ENCODE peak calls at places on chromosomes 5 and 9, in four cellular contexts. One of them, this sample, is unnamed.

GRCh38 chr9:129247285-129248153 is 69.5 kb upstream of the IER5L start:
- DNase-seq in A549: no peak
- DNase-seq in heart left ventricle: no peak
- DNase-seq in ovary: no peak
- DNase-seq in this sample: no peak

GRCh38 chr9:6218099-6218502 is 2.5 kb downstream of the IL33 start:
- DNase-seq in A549: no peak
- DNase-seq in ovary: no peak
- DNase-seq in heart left ventricle: no peak
- DNase-seq in this sample: no peak

GRCh38 chr5:143717400-143717799 is 94.6 kb upstream of the HMHB1 start:
- DNase-seq in ovary: no peak
- DNase-seq in A549: no peak
- DNase-seq in heart left ventricle: no peak
- DNase-seq in this sample: no peak

GRCh38 chr9:121748080-121748479 is 96.6 kb downstream of the DAB2IP start:
- DNase-seq in heart left ventricle: no peak
- DNase-seq in ovary: no peak
- DNase-seq in A549: no peak
- DNase-seq in this sample: peak; percentile 60

GRCh38 chr9:75071530-75072122 is 16.3 kb downstream of the NMRK1 start:
- DNase-seq in A549: no peak
- DNase-seq in ovary: no peak
- DNase-seq in heart left ventricle: no peak
- DNase-seq in this sample: no peak

GRCh38 chr9:87878930-87879603 is 3.6 kb upstream of the SPATA31E1 start:
- DNase-seq in heart left ventricle: no peak
- DNase-seq in A549: peak; percentile 33
- DNase-seq in ovary: no peak
- DNase-seq in this sample: no peak

GRCh38 chr5:143955140-143955539 is 143.2 kb downstream of the HMHB1 start:
- DNase-seq in ovary: no peak
- DNase-seq in heart left ventricle: peak; percentile 46
- DNase-seq in A549: no peak
- DNase-seq in this sample: no peak

GRCh38 chr9:136409557-136410455 is 608 bp downstream of the ENTR1 start:
- DNase-seq in heart left ventricle: no peak
- DNase-seq in ovary: no peak
- DNase-seq in A549: peak; percentile 57
- DNase-seq in this sample: peak; percentile 67

GRCh38 chr9:137494104-137494544 is 35.0 kb upstream of the NSMF start:
- DNase-seq in ovary: no peak
- DNase-seq in heart left ventricle: no peak
- DNase-seq in A549: no peak
- DNase-seq in this sample: no peak

GRCh38 chr5:162323471-162323870 is 255.9 kb downstream of the GABRG2 start:
- DNase-seq in ovary: no peak
- DNase-seq in A549: no peak
- DNase-seq in heart left ventricle: no peak
- DNase-seq in this sample: peak; percentile 66

GRCh38 chr5:7754997-7755596 is 95.8 kb downstream of the CFAP90 start:
- DNase-seq in heart left ventricle: no peak
- DNase-seq in A549: peak; percentile 28
- DNase-seq in ovary: peak; percentile 28
- DNase-seq in this sample: peak; percentile 27

DNA sequence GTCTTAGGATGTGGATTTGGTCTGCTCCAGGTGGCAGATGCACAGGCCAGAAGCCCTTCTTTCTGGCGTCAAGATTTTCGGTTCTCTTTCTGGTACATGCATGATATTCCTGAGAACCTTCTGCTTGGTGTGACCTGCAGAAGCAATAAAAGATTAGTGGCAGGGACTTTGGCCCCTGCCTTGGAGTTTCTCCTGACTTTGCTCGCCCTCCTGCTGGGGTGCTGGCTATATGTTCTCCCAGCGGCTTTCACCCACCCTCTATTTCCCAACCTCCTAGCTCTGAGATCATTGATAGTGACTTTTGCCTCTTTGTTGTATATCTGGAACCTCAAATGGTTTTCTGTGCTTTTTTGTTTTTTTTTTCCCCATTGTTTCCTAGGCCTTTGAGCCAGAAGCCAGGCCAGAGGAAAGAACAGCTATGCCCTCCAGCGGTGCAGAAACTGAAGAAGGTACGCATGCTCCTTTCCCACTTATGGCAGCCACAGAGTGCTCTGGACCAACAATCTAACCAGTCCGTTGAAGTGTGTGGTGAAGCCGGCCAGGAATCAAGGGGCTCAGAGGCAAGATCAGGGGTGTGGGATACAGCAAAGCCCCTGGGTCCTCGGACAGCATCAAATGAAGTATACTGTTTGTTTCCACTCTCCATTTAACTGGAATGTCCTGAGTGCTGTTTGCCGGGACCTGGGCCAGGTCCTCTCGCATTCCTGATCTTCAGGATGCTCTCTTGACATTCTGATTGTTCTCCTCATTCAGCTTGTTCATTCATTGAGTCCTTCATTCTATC is 154.5 kb downstream of the ARHGEF28 start:
- DNase-seq in A549: no peak
- DNase-seq in heart left ventricle: peak; percentile 19
- DNase-seq in ovary: no peak
- DNase-seq in this sample: no peak
- TF ChIP-seq CTCF in A549: no peak
- TF ChIP-seq CTCF in heart left ventricle: no peak
- TF ChIP-seq CTCF in ovary: no peak
- TF ChIP-seq CTCF in this sample: no peak

GRCh38 chr9:135146766-135147472 is 59.5 kb downstream of the OLFM1 start:
- DNase-seq in ovary: no peak
- DNase-seq in heart left ventricle: no peak
- DNase-seq in A549: no peak
- DNase-seq in this sample: peak; percentile 52
- TF ChIP-seq POLR2A in ovary: no peak
- TF ChIP-seq POLR2A in heart left ventricle: no peak
- TF ChIP-seq POLR2A in A549: no peak
- TF ChIP-seq POLR2A in this sample: no peak

DNA sequence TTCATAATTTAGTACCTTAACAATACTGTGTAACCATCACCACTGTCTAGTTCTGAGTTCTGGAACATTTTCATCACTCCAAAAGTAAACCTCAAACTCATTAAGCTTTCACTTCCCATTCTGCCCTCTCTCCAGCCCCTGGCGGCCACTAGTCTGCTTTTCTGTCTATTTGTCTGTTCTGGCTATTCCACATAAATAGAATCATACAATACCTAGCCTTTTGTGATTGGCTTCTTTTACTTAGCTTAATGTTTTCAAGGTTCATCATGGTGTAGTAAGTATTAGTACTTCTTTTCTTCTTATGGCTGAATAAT is 138.7 kb downstream of the RAPGEF6 start:
- DNase-seq in heart left ventricle: no peak
- DNase-seq in A549: no peak
- DNase-seq in ovary: no peak
- DNase-seq in this sample: no peak
- TF ChIP-seq CTCF in heart left ventricle: no peak
- TF ChIP-seq CTCF in A549: no peak
- TF ChIP-seq CTCF in ovary: no peak
- TF ChIP-seq CTCF in this sample: no peak

GRCh38 chr5:15500326-15500958 is 462 bp downstream of the FBXL7 start:
- DNase-seq in heart left ventricle: peak; percentile 75
- DNase-seq in A549: peak; percentile 3
- DNase-seq in ovary: peak; percentile 49
- DNase-seq in this sample: peak; percentile 85

GRCh38 chr5:15502208-15502607 is 2.2 kb downstream of the FBXL7 start:
- DNase-seq in heart left ventricle: no peak
- DNase-seq in ovary: no peak
- DNase-seq in A549: no peak
- DNase-seq in this sample: no peak

GRCh38 chr5:15496886-15497285 is 3.1 kb upstream of the FBXL7 start:
- DNase-seq in ovary: no peak
- DNase-seq in heart left ventricle: no peak
- DNase-seq in A549: no peak
- DNase-seq in this sample: no peak

GRCh38 chr5:15501057-15501791 is 1.2 kb downstream of the FBXL7 start:
- DNase-seq in heart left ventricle: peak; percentile 62
- DNase-seq in ovary: peak; percentile 51
- DNase-seq in A549: peak; percentile 13
- DNase-seq in this sample: peak; percentile 81

GRCh38 chr5:15499528-15500325 is at the start of gene FBXL7:
- DNase-seq in heart left ventricle: peak; percentile 89
- DNase-seq in ovary: peak; percentile 81
- DNase-seq in A549: peak; percentile 28
- DNase-seq in this sample: peak; percentile 83
- TF ChIP-seq POLR2A in heart left ventricle: peak; percentile 57
- TF ChIP-seq POLR2A in ovary: no peak
- TF ChIP-seq POLR2A in A549: peak; percentile 34
- TF ChIP-seq POLR2A in this sample: peak; percentile 71

GRCh38 chr5:90565491-90565890 is 6.9 kb downstream of the ADGRV1 start:
- DNase-seq in heart left ventricle: no peak
- DNase-seq in ovary: no peak
- DNase-seq in A549: no peak
- DNase-seq in this sample: no peak

GRCh38 chr5:90571147-90571773 is 12.7 kb downstream of the ADGRV1 start:
- DNase-seq in heart left ventricle: no peak
- DNase-seq in A549: no peak
- DNase-seq in ovary: no peak
- DNase-seq in this sample: no peak

GRCh38 chr5:90570034-90570433 is 11.4 kb downstream of the ADGRV1 start:
- DNase-seq in A549: no peak
- DNase-seq in heart left ventricle: no peak
- DNase-seq in ovary: no peak
- DNase-seq in this sample: no peak

GRCh38 chr5:90563161-90563560 is 4.6 kb downstream of the ADGRV1 start:
- DNase-seq in ovary: no peak
- DNase-seq in A549: no peak
- DNase-seq in heart left ventricle: no peak
- DNase-seq in this sample: no peak

GRCh38 chr5:90569084-90569483 is 10.5 kb downstream of the ADGRV1 start:
- DNase-seq in heart left ventricle: no peak
- DNase-seq in ovary: no peak
- DNase-seq in A549: no peak
- DNase-seq in this sample: no peak
- TF ChIP-seq CTCF in heart left ventricle: no peak
- TF ChIP-seq CTCF in ovary: no peak
- TF ChIP-seq CTCF in A549: no peak
- TF ChIP-seq CTCF in this sample: no peak

GRCh38 chr5:53481887-53482716 is 1.7 kb downstream of the FST start:
- DNase-seq in A549: peak; percentile 66
- DNase-seq in ovary: peak; percentile 51
- DNase-seq in heart left ventricle: peak; percentile 69
- DNase-seq in this sample: peak; percentile 85
- TF ChIP-seq POLR2A in A549: no peak
- TF ChIP-seq POLR2A in ovary: no peak
- TF ChIP-seq POLR2A in heart left ventricle: no peak
- TF ChIP-seq POLR2A in this sample: no peak

This sample was measured in adrenal gland.